ENCODE peak calls at places on chromosomes 16 and 17, in ten cellular contexts. O is NCI-H187; D is NCI-H1105; L is CD8-positive, alpha-beta memory T cell; F is cardiac fibroblast; A is AG10803; V is stimulated activated CD4-positive, alpha-beta T cell treated with anti-CD3 and anti-CD28 coated beads, Interleukin-1b, Interleukin-23, amount 100 ng/mL, for 1 hour; R is PC-9; U is CD4-positive, alpha-beta T cell; M is brain pericyte. T is an unnamed sample.

GRCh38 chr16:12819126-12820117 is 15.7 kb upstream of the CPPED1 start:
- DNase-seq in O (no peak), D (no peak), L (peak; percentile 65), F (peak; percentile 66), A (peak; percentile 57), V (peak; percentile 75), R (no peak), U (peak; percentile 71), M (no peak), T (peak; percentile 79)

GRCh38 chr16:29844575-29845331 is 18.3 kb downstream of the CDIPT start:
- DNase-seq in O (no peak), D (no peak), L (no peak), F (peak; percentile 78), A (peak; percentile 33), V (no peak), R (no peak), U (no peak), M (no peak), T (no peak)

GRCh38 chr17:28738680-28739384 is 5.0 kb upstream of the TRAF4 start:
- DNase-seq in O (no peak), D (no peak), L (no peak), F (no peak), A (no peak), V (peak; percentile 51), R (no peak), U (no peak), M (no peak), T (no peak)

GRCh38 chr17:35588196-35588920 is 1.2 kb downstream of the AP2B1 start:
- DNase-seq in O (no peak), D (no peak), L (no peak), F (peak; percentile 47), A (peak; percentile 39), V (no peak), R (peak; percentile 99), U (no peak), M (no peak), T (no peak)

GRCh38 chr16:69709456-69710084 is 16.8 kb downstream of the NQO1 start:
- DNase-seq in O (no peak), D (peak; percentile 35), L (no peak), F (peak; percentile 82), A (peak; percentile 75), V (no peak), R (peak; percentile 51), U (no peak), M (peak; percentile 26), T (no peak)

GRCh38 chr17:38322897-38323296 is 20.9 kb downstream of the GPR179 start:
- DNase-seq in O (no peak), D (no peak), L (no peak), F (no peak), A (no peak), V (no peak), R (no peak), U (no peak), M (no peak), T (no peak)

GRCh38 chr17:64698725-64699124 is 36.6 kb upstream of the SMURF2 start:
- DNase-seq in O (no peak), D (no peak), L (no peak), F (no peak), A (peak; percentile 41), V (no peak), R (no peak), U (no peak), M (no peak), T (no peak)

GRCh38 chr16:88599092-88599733 is 29.0 kb downstream of the ZC3H18 start:
- DNase-seq in O (no peak), D (no peak), L (no peak), F (peak; percentile 22), A (no peak), V (no peak), R (no peak), U (no peak), M (no peak), T (no peak)

GRCh38 chr17:50211249-50212120 is 10.1 kb upstream of the COL1A1 start:
- DNase-seq in O (no peak), D (no peak), L (no peak), F (peak; percentile 74), A (peak; percentile 78), V (no peak), R (no peak), U (no peak), M (no peak), T (no peak)

GRCh38 chr17:45228985-45229517 is 7.4 kb downstream of the FMNL1 start:
- DNase-seq in O (no peak), D (no peak), L (peak; percentile 78), F (peak; percentile 96), A (peak; percentile 90), V (peak; percentile 69), R (peak; percentile 65), U (peak; percentile 85), M (peak; percentile 61), T (no peak)

GRCh38 chr17:82531431-82531881 is 11.9 kb downstream of the FOXK2 start:
- DNase-seq in O (no peak), D (no peak), L (no peak), F (peak; percentile 40), A (peak; percentile 55), V (no peak), R (no peak), U (no peak), M (no peak), T (no peak)

GRCh38 chr17:53420035-53420641 is 402.6 kb upstream of the KIF2B start:
- DNase-seq in O (no peak), D (no peak), L (no peak), F (no peak), A (no peak), V (no peak), R (no peak), U (no peak), M (no peak), T (no peak)

GRCh38 chr17:19728114-19728495 is 11.7 kb upstream of the SLC47A2 start:
- DNase-seq in O (no peak), D (peak; percentile 95), L (no peak), F (peak; percentile 96), A (peak; percentile 97), V (no peak), R (peak; percentile 89), U (no peak), M (peak; percentile 65), T (no peak)

GRCh38 chr17:10738516-10739258 is 8.9 kb upstream of the TMEM220 start:
- DNase-seq in O (no peak), D (no peak), L (no peak), F (no peak), A (no peak), V (no peak), R (no peak), U (no peak), M (no peak), T (no peak)

GRCh38 chr17:55774834-55775233 is 24.0 kb downstream of the PCTP start:
- DNase-seq in O (peak; percentile 3), D (no peak), L (no peak), F (no peak), A (no peak), V (no peak), R (no peak), U (no peak), M (no peak), T (no peak)

GRCh38 chr17:64506576-64507417 is at the start of gene CEP95:
- DNase-seq in O (peak; percentile 98), D (peak; percentile 97), L (peak; percentile 93), F (peak; percentile 99), A (peak; percentile 99), V (peak; percentile 86), R (peak; percentile 80), U (peak; percentile 94), M (peak; percentile 93), T (peak; percentile 92)

GRCh38 chr16:61654962-61655361 is 381.3 kb downstream of the CDH8 start:
- DNase-seq in O (no peak), D (no peak), L (no peak), F (no peak), A (no peak), V (no peak), R (no peak), U (no peak), M (no peak), T (no peak)

GRCh38 chr17:2124391-2124790 is 69.5 kb downstream of the HIC1 start:
- DNase-seq in O (no peak), D (no peak), L (no peak), F (no peak), A (no peak), V (no peak), R (no peak), U (no peak), M (no peak), T (no peak)

GRCh38 chr17:11823862-11824261 is 173.4 kb downstream of the ZNF18 start:
- DNase-seq in O (no peak), D (no peak), L (no peak), F (no peak), A (no peak), V (no peak), R (no peak), U (no peak), M (no peak), T (no peak)

GRCh38 chr17:41710472-41711090 is 1.6 kb upstream of the GAST start:
- DNase-seq in O (no peak), D (peak; percentile 50), L (no peak), F (peak; percentile 68), A (peak; percentile 67), V (no peak), R (no peak), U (no peak), M (no peak), T (no peak)

GRCh38 chr17:30113213-30113612 is 3.4 kb upstream of the NSRP1 start:
- DNase-seq in O (no peak), D (no peak), L (no peak), F (no peak), A (no peak), V (no peak), R (peak; percentile 85), U (no peak), M (no peak), T (no peak)

GRCh38 chr17:35449371-35449931 is 885 bp upstream of the SLFN13 start:
- DNase-seq in O (no peak), D (no peak), L (no peak), F (peak; percentile 3), A (no peak), V (no peak), R (no peak), U (no peak), M (no peak), T (no peak)

GRCh38 chr17:75909051-75909811 is 4.5 kb upstream of the MRPL38 start:
- DNase-seq in O (no peak), D (peak; percentile 95), L (no peak), F (no peak), A (no peak), V (no peak), R (no peak), U (no peak), M (no peak), T (no peak)

GRCh38 chr16:64892843-64893242 is 229.0 kb downstream of the CDH11 start:
- DNase-seq in O (no peak), D (no peak), L (no peak), F (peak; percentile 58), A (peak; percentile 95), V (no peak), R (no peak), U (no peak), M (peak; percentile 71), T (no peak)

GRCh38 chr16:86885139-86885538 is 306.8 kb downstream of the FOXL1 start:
- DNase-seq in O (no peak), D (no peak), L (no peak), F (no peak), A (no peak), V (no peak), R (no peak), U (no peak), M (no peak), T (no peak)

GRCh38 chr17:30599424-30600061 is 122.3 kb downstream of the GOSR1 start:
- DNase-seq in O (no peak), D (no peak), L (no peak), F (no peak), A (no peak), V (no peak), R (peak; percentile 62), U (no peak), M (no peak), T (no peak)

GRCh38 chr16:81251871-81252270 is 13.4 kb downstream of the BCO1 start:
- DNase-seq in O (no peak), D (no peak), L (no peak), F (peak; percentile 77), A (peak; percentile 55), V (no peak), R (no peak), U (no peak), M (no peak), T (no peak)

T was measured in mesothelial cell of epicardium.